ENCODE peak calls at places on chromosomes 13 and 19, in ten cellular contexts. G, Q, J, C, A, M, K, B, I and V are unnamed samples.

GRCh38 chr13:111644750-111645149 is 324.3 kb downstream of the TEX29 start:
- DNase-seq in Q (no peak), G (no peak), C (no peak), I (no peak), M (no peak), J (no peak), K (no peak), B (no peak), A (no peak), V (no peak)

GRCh38 chr19:16661480-16662034 is 618 bp downstream of the TMEM38A start:
- DNase-seq in Q (peak), A (peak), K (peak), B (no peak), J (peak), C (peak), G (peak), M (peak), I (peak), V (peak)

GRCh38 chr13:78102121-78102677 is 183.6 kb upstream of the EDNRB start:
- DNase-seq in J (no peak), G (peak), M (no peak), A (no peak), B (no peak), I (peak), K (no peak), Q (no peak), C (peak), V (no peak)

GRCh38 chr19:40596608-40597328 is 4.4 kb upstream of the LTBP4 start:
- DNase-seq in K (no peak), J (no peak), I (peak), Q (peak), G (peak), A (no peak), M (peak), C (no peak), B (no peak), V (peak)

GRCh38 chr13:49935171-49936084 is 712 bp downstream of the SPRYD7 start:
- DNase-seq in A (peak), B (no peak), G (peak), I (peak), K (peak), M (no peak), C (peak), J (peak), Q (no peak), V (peak)

GRCh38 chr19:4303778-4304508 is 455 bp upstream of the FSD1 start:
- DNase-seq in K (peak), J (no peak), M (no peak), Q (no peak), A (no peak), I (no peak), C (no peak), B (no peak), G (no peak), V (no peak)

GRCh38 chr19:36113895-36114762 is 546 bp downstream of the POLR2I start:
- DNase-seq in M (no peak), G (no peak), Q (peak), C (peak), A (no peak), B (no peak), I (peak), K (peak), J (peak), V (no peak)

GRCh38 chr19:23286477-23286876 is 36.3 kb upstream of the ZNF724 start:
- DNase-seq in G (no peak), J (peak), B (no peak), Q (no peak), A (no peak), M (no peak), K (no peak), I (no peak), C (no peak), V (no peak)

GRCh38 chr13:43206858-43207257 is 183.5 kb downstream of the DNAJC15 start:
- DNase-seq in M (no peak), G (no peak), Q (no peak), J (no peak), C (no peak), A (no peak), B (no peak), I (no peak), K (no peak), V (no peak)

GRCh38 chr19:22052644-22053013 is 345 bp downstream of the ZNF257 start:
- DNase-seq in G (peak), I (no peak), Q (peak), M (peak), A (no peak), J (peak), B (no peak), K (no peak), C (no peak), V (no peak)

GRCh38 chr13:53285896-53286430 is 257.4 kb downstream of the OLFM4 start:
- DNase-seq in J (no peak), C (no peak), B (no peak), A (no peak), Q (no peak), I (no peak), K (no peak), M (no peak), G (no peak), V (no peak)

GRCh38 chr13:57787058-57787791 is 155.7 kb downstream of the PCDH17 start:
- DNase-seq in Q (no peak), G (no peak), A (no peak), M (no peak), J (no peak), B (no peak), K (no peak), C (no peak), I (no peak), V (no peak)

GRCh38 chr13:109673477-109673876 is 112.9 kb downstream of the IRS2 start:
- DNase-seq in C (no peak), G (no peak), M (no peak), Q (no peak), B (no peak), I (no peak), K (no peak), J (no peak), A (no peak), V (no peak)

GRCh38 chr19:4051175-4052101 is 15.3 kb downstream of the ZBTB7A start:
- DNase-seq in A (no peak), C (peak), B (no peak), G (peak), Q (no peak), J (no peak), K (no peak), M (no peak), I (peak), V (peak)

GRCh38 chr19:56839665-56840451 is 668 bp downstream of the PEG3 start:
- DNase-seq in A (no peak), J (no peak), I (peak), C (peak), B (no peak), Q (peak), K (no peak), G (peak), M (peak), V (peak)

GRCh38 chr19:38079926-38080380 is 144.1 kb downstream of the DPF1 start:
- DNase-seq in Q (no peak), K (no peak), I (peak), G (no peak), C (no peak), B (peak), J (peak), A (no peak), M (no peak), V (no peak)

GRCh38 chr13:27022571-27023311 is 148.9 kb downstream of the USP12 start:
- DNase-seq in G (no peak), Q (no peak), C (no peak), B (peak), J (no peak), K (no peak), I (no peak), A (no peak), M (no peak), V (no peak)

GRCh38 chr19:10927691-10928562 is 512 bp downstream of the YIPF2 start:
- DNase-seq in J (no peak), C (peak), I (peak), G (no peak), B (no peak), M (no peak), K (no peak), Q (no peak), A (no peak), V (no peak)

GRCh38 chr19:30358319-30358718 is 13.9 kb upstream of the ZNF536 start:
- DNase-seq in I (no peak), M (no peak), K (no peak), Q (no peak), J (no peak), A (no peak), G (no peak), B (no peak), C (no peak), V (no peak)

GRCh38 chr13:34347784-34348573 is 530.0 kb downstream of the RFC3 start:
- DNase-seq in G (no peak), Q (no peak), M (no peak), K (no peak), A (no peak), J (no peak), I (peak), C (no peak), B (no peak), V (no peak)

GRCh38 chr19:57103573-57104277 is 16.1 kb upstream of the USP29 start:
- DNase-seq in I (peak), G (peak), M (no peak), B (no peak), A (peak), K (peak), Q (peak), C (peak), J (peak), V (no peak)

GRCh38 chr19:19214892-19215291 is 3.1 kb downstream of the NCAN start:
- DNase-seq in B (peak), I (no peak), M (no peak), Q (no peak), G (no peak), K (no peak), C (no peak), A (no peak), J (peak), V (no peak)

GRCh38 chr19:58572818-58573657 is at the start of gene MZF1:
- DNase-seq in G (peak), C (peak), M (peak), B (peak), K (peak), I (peak), J (peak), Q (peak), A (peak), V (peak)

GRCh38 chr19:30999726-31000125 is 349.5 kb downstream of the TSHZ3 start:
- DNase-seq in B (no peak), G (no peak), A (no peak), M (no peak), J (no peak), K (no peak), C (no peak), I (no peak), Q (no peak), V (no peak)

DNA sequence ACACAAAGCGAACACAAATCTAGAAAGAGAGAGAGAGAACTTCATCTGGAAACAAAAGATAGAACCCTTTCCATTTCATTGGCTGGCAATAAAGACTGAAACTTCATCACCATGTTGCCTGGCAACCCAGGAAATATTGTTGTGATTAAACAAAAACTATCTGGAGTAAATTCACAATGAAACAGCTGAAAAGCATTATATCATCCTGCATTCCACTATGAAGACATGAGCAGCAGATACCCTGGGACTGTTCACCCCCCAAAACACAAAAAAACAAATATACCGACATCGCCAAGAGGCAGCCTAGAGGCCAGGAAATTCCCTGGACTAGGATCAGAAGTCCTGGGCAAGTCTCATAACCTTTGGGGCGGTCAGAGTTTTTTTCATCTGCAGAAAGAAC is 158.3 kb downstream of the FOXO1 start:
- DNase-seq in A (no peak), C (peak), M (no peak), G (no peak), Q (no peak), J (no peak), B (no peak), K (no peak), I (peak), V (no peak)
- H3K27ac ChIP-seq in A (no peak), C (peak), M (peak), G (no peak), Q (no peak), J (no peak), B (no peak), K (peak), I (no peak), V (peak)

GRCh38 chr19:53670345-53670744 is 38.5 kb downstream of the DPRX start:
- DNase-seq in G (no peak), M (no peak), A (no peak), K (no peak), Q (no peak), I (no peak), C (no peak), B (no peak), J (no peak), V (no peak)

GRCh38 chr19:53671621-53672111 is 39.9 kb downstream of the DPRX start:
- DNase-seq in B (no peak), Q (no peak), I (no peak), K (no peak), M (no peak), J (no peak), A (no peak), C (no peak), G (no peak), V (no peak)
- H3K27ac ChIP-seq in B (no peak), Q (no peak), I (no peak), K (no peak), M (no peak), J (no peak), A (no peak), C (no peak), G (no peak), V (no peak)

GRCh38 chr13:100511422-100511821 is 77.2 kb downstream of the GGACT start:
- DNase-seq in G (no peak), J (no peak), C (no peak), A (no peak), B (no peak), K (no peak), Q (no peak), M (no peak), I (no peak), V (no peak)
- H3K27ac ChIP-seq in G (no peak), J (no peak), C (no peak), A (no peak), B (no peak), K (no peak), Q (no peak), M (no peak), I (no peak), V (no peak)

GRCh38 chr19:49116544-49116943 is 2.4 kb downstream of the LIN7B start:
- DNase-seq in J (no peak), G (peak), I (peak), M (no peak), C (no peak), B (no peak), A (no peak), K (no peak), Q (no peak), V (peak)

GRCh38 chr19:49111218-49111998 is 2.8 kb upstream of the LIN7B start:
- DNase-seq in B (no peak), Q (no peak), C (no peak), I (no peak), K (no peak), M (no peak), J (no peak), A (no peak), G (no peak), V (no peak)

GRCh38 chr19:49114630-49115363 is 627 bp downstream of the LIN7B start:
- DNase-seq in K (peak), J (peak), I (peak), A (no peak), Q (peak), M (peak), B (no peak), C (peak), G (peak), V (peak)

GRCh38 chr19:49110567-49110966 is 3.6 kb upstream of the LIN7B start:
- DNase-seq in G (no peak), B (no peak), A (no peak), K (no peak), I (no peak), Q (no peak), M (no peak), C (no peak), J (no peak), V (no peak)

GRCh38 chr19:49113762-49114629 is at the start of gene LIN7B:
- DNase-seq in M (peak), Q (peak), K (peak), C (peak), I (peak), J (peak), A (peak), B (no peak), G (peak), V (peak)
- H3K27ac ChIP-seq in M (peak), Q (no peak), K (no peak), C (peak), I (peak), J (no peak), A (peak), B (peak), G (peak), V (peak)

GRCh38 chr13:63308585-63308984 is 1892.9 kb upstream of the PCDH20 start:
- DNase-seq in Q (no peak), G (no peak), B (no peak), K (no peak), I (no peak), M (no peak), J (no peak), C (no peak), A (no peak), V (no peak)
- H3K27ac ChIP-seq in Q (no peak), G (no peak), B (no peak), K (no peak), I (no peak), M (no peak), J (no peak), C (no peak), A (no peak), V (no peak)

GRCh38 chr19:42132030-42132628 is at the start of gene POU2F2:
- DNase-seq in K (peak), I (peak), G (peak), J (peak), A (peak), B (no peak), Q (no peak), M (peak), C (peak), V (peak)
- H3K27ac ChIP-seq in K (peak), I (no peak), G (peak), J (peak), A (peak), B (no peak), Q (no peak), M (no peak), C (no peak), V (no peak)

DNA sequence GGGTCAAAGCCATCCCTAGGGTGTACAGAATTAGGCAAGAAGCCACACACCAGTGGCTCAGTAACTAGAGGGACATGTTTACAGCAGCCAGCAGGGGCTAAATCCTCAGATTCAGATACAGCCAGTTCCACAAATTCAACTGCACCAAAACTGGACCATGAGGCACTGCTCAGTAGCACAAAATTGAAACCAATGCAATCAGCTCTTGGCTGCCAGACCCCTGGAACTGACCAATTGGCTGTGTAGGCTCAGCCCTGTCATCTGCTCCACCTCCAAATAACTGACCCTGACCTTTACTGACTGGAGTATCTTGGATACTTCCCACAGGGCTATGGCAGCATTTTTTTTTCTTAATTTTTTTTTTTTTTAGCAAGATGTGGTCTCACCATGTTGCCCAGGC is 226.5 kb downstream of the FOXO1 start:
- DNase-seq in Q (peak), C (peak), J (peak), A (no peak), B (no peak), I (peak), G (no peak), K (no peak), M (no peak), V (no peak)
- H3K27ac ChIP-seq in Q (peak), C (peak), J (peak), A (no peak), B (no peak), I (peak), G (no peak), K (no peak), M (peak), V (peak)